ENCODE peak calls at places on chromosomes 11 and 22, in four cellular contexts. G is A549, W is suprapubic skin, J is heart left ventricle. M is an unnamed sample. For H3K9me3, the result is how much of the 10 kb centered on the place peaks cover.

GRCh38 chr22:42976534-42976933 is 38.4 kb downstream of the PACSIN2 start:
- DNase-seq in G (no peak), W (no peak), J (no peak), M (no peak)

GRCh38 chr11:33695051-33695566 is 5.5 kb downstream of the C11orf91 start:
- DNase-seq in G (no peak), W (no peak), J (no peak), M (peak)

GRCh38 chr11:11691296-11692141 is 69.7 kb upstream of the GALNT18 start:
- DNase-seq in G (no peak), W (no peak), J (no peak), M (no peak)

GRCh38 chr22:37362618-37363017 is 64.7 kb downstream of the ELFN2 start:
- DNase-seq in G (no peak), W (no peak), J (no peak), M (no peak)

GRCh38 chr11:125910450-125910849 is 6.1 kb downstream of the DDX25 start:
- DNase-seq in G (no peak), W (no peak), J (no peak), M (no peak)

GRCh38 chr11:83047515-83048225 is 24.0 kb downstream of the RAB30 start:
- DNase-seq in G (no peak), W (no peak), J (no peak), M (no peak)

GRCh38 chr11:27997344-27997743 is 110.6 kb downstream of the KIF18A start:
- DNase-seq in G (no peak), W (no peak), J (no peak), M (no peak)

GRCh38 chr11:64976651-64977050 is 4.7 kb upstream of the MAJIN start:
- DNase-seq in G (no peak), W (no peak), J (no peak), M (no peak)

GRCh38 chr11:60563553-60564235 is 48.5 kb downstream of the MS4A13 start:
- DNase-seq in G (peak), W (no peak), J (no peak), M (no peak)

GRCh38 chr11:10450451-10451398 is 4.3 kb upstream of the AMPD3 start:
- DNase-seq in G (peak), W (no peak), J (peak), M (peak)

GRCh38 chr11:123145220-123145619 is 49.8 kb downstream of the CLMP start:
- DNase-seq in G (peak), W (no peak), J (no peak), M (peak)

GRCh38 chr22:47274196-47274595 is 511.7 kb downstream of the TBC1D22A start:
- DNase-seq in G (no peak), W (peak), J (no peak), M (no peak)
- H3K9me3 ChIP-seq in G (under half), W (under half), J (under half), M (under half)

GRCh38 chr22:20205964-20206708 is 55.3 kb upstream of the CCDC188 start:
- DNase-seq in G (peak), W (peak), J (peak), M (peak)
- TF ChIP-seq POLR2A in G (peak), W (no peak), J (no peak), M (no peak)

GRCh38 chr11:73414977-73415492 is 38.8 kb downstream of the RELT start:
- DNase-seq in G (no peak), W (no peak), J (no peak), M (no peak)
- H3K27ac ChIP-seq in G (no peak), W (peak), J (peak), M (peak)

GRCh38 chr11:70755410-70756158 is 357.3 kb downstream of the CTTN start:
- DNase-seq in G (peak), W (peak), J (peak), M (peak)
- H3K9me3 ChIP-seq in G (under half), W (under half), J (under half), M (under half)

M was measured in gastrocnemius medialis.